ENCODE peak calls at places on chromosomes 11 and 22, in seven cellular contexts. W, N, E, B, L, D and H are unnamed samples.

GRCh38 chr22:33658775-33659174 is 261.5 kb downstream of the LARGE1 start:
- DNase-seq in D (no peak), L (no peak), E (no peak), W (no peak), B (no peak), N (no peak), H (no peak)

GRCh38 chr11:102115557-102115956 is 5.3 kb downstream of the YAP1 start:
- DNase-seq in E (peak), L (no peak), B (no peak), N (no peak), D (no peak), W (peak), H (no peak)

GRCh38 chr11:35165416-35166368 is 26.7 kb downstream of the CD44 start:
- DNase-seq in L (no peak), N (no peak), E (peak), W (peak), B (peak), D (no peak), H (no peak)

GRCh38 chr11:65866524-65867283 is 5.9 kb downstream of the EFEMP2 start:
- DNase-seq in N (no peak), D (no peak), B (no peak), L (no peak), E (no peak), W (no peak), H (no peak)

GRCh38 chr11:46336781-46337180 is 10.5 kb upstream of the DGKZ start:
- DNase-seq in N (no peak), B (peak), D (no peak), L (no peak), E (no peak), W (no peak), H (no peak)

GRCh38 chr22:44707752-44708151 is 5.7 kb downstream of the PRR5 start:
- DNase-seq in N (no peak), E (peak), L (no peak), W (peak), D (no peak), B (no peak), H (no peak)

GRCh38 chr11:47724041-47724729 is 9.0 kb upstream of the AGBL2 start:
- DNase-seq in E (peak), L (no peak), N (no peak), W (peak), B (no peak), D (no peak), H (no peak)

GRCh38 chr11:68191661-68192579 is 21.2 kb downstream of the KMT5B start:
- DNase-seq in W (peak), D (no peak), N (no peak), B (no peak), L (no peak), E (peak), H (no peak)

GRCh38 chr11:71555508-71555907 is 7.3 kb downstream of the KRTAP5-9 start:
- DNase-seq in L (no peak), E (no peak), D (no peak), B (no peak), W (no peak), N (no peak), H (no peak)

GRCh38 chr22:44882226-44882905 is 127.4 kb downstream of the PHF21B start:
- DNase-seq in E (no peak), N (no peak), L (no peak), W (no peak), D (no peak), B (no peak), H (no peak)

GRCh38 chr22:37223965-37224551 is 11.8 kb upstream of the SSTR3 start:
- DNase-seq in E (no peak), L (no peak), N (no peak), B (no peak), W (no peak), D (no peak), H (no peak)

GRCh38 chr11:3855808-3856491 is 486 bp downstream of the STIM1 start:
- DNase-seq in B (peak), N (no peak), E (peak), L (no peak), W (no peak), D (no peak), H (no peak)

GRCh38 chr22:25777870-25778269 is 35.9 kb downstream of the MYO18B start:
- DNase-seq in B (peak), L (no peak), E (peak), N (no peak), W (peak), D (no peak), H (no peak)

GRCh38 chr11:8691601-8692000 is 9.0 kb downstream of the RPL27A start:
- DNase-seq in D (no peak), N (no peak), E (no peak), W (no peak), L (no peak), B (no peak), H (no peak)

GRCh38 chr11:109865558-109866186 is 227.5 kb upstream of the ZC3H12C start:
- DNase-seq in N (peak), L (no peak), D (no peak), E (peak), B (no peak), W (peak), H (no peak)

GRCh38 chr11:122843281-122844150 is 5.2 kb downstream of the CRTAM start:
- DNase-seq in L (no peak), B (peak), N (no peak), E (no peak), W (no peak), D (no peak), H (no peak)

GRCh38 chr22:43848366-43849171 is 13.7 kb downstream of the SULT4A1 start:
- DNase-seq in N (no peak), W (peak), B (no peak), E (peak), D (peak), L (no peak), H (peak)

GRCh38 chr11:65496304-65497140 is 2.3 kb upstream of the MALAT1 start:
- DNase-seq in L (no peak), W (peak), N (no peak), D (no peak), B (no peak), E (peak), H (no peak)

GRCh38 chr11:78078218-78079167 is 1.2 kb downstream of the NDUFC2 start:
- DNase-seq in D (no peak), N (no peak), B (no peak), W (no peak), E (no peak), L (no peak), H (no peak)

GRCh38 chr22:19412478-19412877 is 19.1 kb downstream of the HIRA start:
- DNase-seq in D (no peak), W (no peak), L (no peak), B (no peak), N (no peak), E (no peak), H (no peak)

GRCh38 chr11:112280268-112281126 is 19.8 kb upstream of the PLET1 start:
- DNase-seq in N (peak), B (peak), E (peak), D (peak), W (peak), L (peak), H (peak)

GRCh38 chr11:42806191-42806590 is 505.6 kb upstream of the API5 start:
- DNase-seq in N (no peak), L (no peak), W (no peak), D (no peak), B (no peak), E (no peak), H (no peak)

GRCh38 chr11:110866081-110866480 is 153.8 kb upstream of the ARHGAP20 start:
- DNase-seq in N (no peak), D (no peak), B (no peak), E (no peak), L (no peak), W (peak), H (no peak)

GRCh38 chr22:32474635-32475427 is at the start of gene FBXO7:
- DNase-seq in D (peak), N (peak), L (peak), E (peak), B (peak), W (peak), H (peak)

GRCh38 chr22:44620129-44620840 is 81.7 kb upstream of the PRR5 start:
- DNase-seq in E (peak), L (peak), B (peak), W (peak), N (peak), D (peak), H (no peak)